ENCODE peak calls at places on chromosomes 1 and 21, in eight cellular contexts. I is HT1080, H is AG10803, X is ureter, N is HuH-7.5, J is stromal cell of bone marrow, U is KBM-7, P is T-cell. W is an unnamed sample.

GRCh38 chr1:116015679-116016078 is 39.4 kb downstream of the SLC22A15 start:
- DNase-seq in I (no peak), H (no peak), X (no peak), N (no peak), J (no peak), U (no peak), P (no peak), W (no peak)

GRCh38 chr1:182217967-182218366 is 156.5 kb upstream of the ZNF648 start:
- DNase-seq in I (peak; percentile 60), H (no peak), X (no peak), N (no peak), J (no peak), U (no peak), P (no peak), W (no peak)

GRCh38 chr1:42944207-42944928 is 14.3 kb downstream of the SLC2A1 start:
- DNase-seq in I (no peak), H (no peak), X (no peak), N (no peak), J (no peak), U (peak; percentile 80), P (no peak), W (no peak)

GRCh38 chr1:38958967-38959366 is 17.3 kb upstream of the RHBDL2 start:
- DNase-seq in I (peak; percentile 80), H (peak; percentile 42), X (no peak), N (no peak), J (no peak), U (no peak), P (no peak), W (no peak)

GRCh38 chr21:45488839-45489479 is 53.3 kb downstream of the SLC19A1 start:
- DNase-seq in I (no peak), H (no peak), X (no peak), N (no peak), J (no peak), U (no peak), P (no peak), W (no peak)

GRCh38 chr21:41507521-41508414 is at the start of gene TMPRSS2:
- DNase-seq in I (no peak), H (no peak), X (peak; percentile 77), N (no peak), J (no peak), U (no peak), P (no peak), W (no peak)

GRCh38 chr1:178310685-178311105 is 186.1 kb downstream of the CLEC20A start:
- DNase-seq in I (peak; percentile 69), H (peak; percentile 86), X (no peak), N (peak; percentile 19), J (peak; percentile 76), U (peak; percentile 84), P (no peak), W (peak; percentile 62)

GRCh38 chr1:153985984-153986761 is at the start of gene RAB13:
- DNase-seq in I (peak; percentile 74), H (peak; percentile 85), X (peak; percentile 91), N (peak; percentile 87), J (peak; percentile 86), U (peak; percentile 63), P (no peak), W (no peak)

GRCh38 chr1:195462646-195463045 is 1145.6 kb downstream of the KCNT2 start:
- DNase-seq in I (no peak), H (peak; percentile 56), X (no peak), N (no peak), J (no peak), U (no peak), P (no peak), W (peak; percentile 25)

GRCh38 chr1:172477741-172478140 is 33.9 kb upstream of the PIGC start:
- DNase-seq in I (no peak), H (no peak), X (no peak), N (no peak), J (no peak), U (no peak), P (no peak), W (no peak)

GRCh38 chr1:23801876-23802275 is 1.3 kb upstream of the GALE start:
- DNase-seq in I (no peak), H (no peak), X (no peak), N (no peak), J (no peak), U (no peak), P (no peak), W (no peak)

GRCh38 chr1:154496381-154496780 is 5.6 kb upstream of the TDRD10 start:
- DNase-seq in I (no peak), H (no peak), X (no peak), N (no peak), J (no peak), U (no peak), P (no peak), W (no peak)

GRCh38 chr1:229064320-229064908 is 206.5 kb upstream of the RAB4A start:
- DNase-seq in I (no peak), H (no peak), X (no peak), N (no peak), J (no peak), U (no peak), P (no peak), W (no peak)

GRCh38 chr1:198651685-198652400 is 13.0 kb downstream of the PTPRC start:
- DNase-seq in I (no peak), H (no peak), X (no peak), N (no peak), J (no peak), U (peak; percentile 64), P (no peak), W (no peak)